ENCODE peak calls at places on chromosomes 1 and 21, in four cellular contexts. Y, N, X and D are unnamed samples.

GRCh38 chr1:180250883-180251509 is 20.9 kb downstream of the LHX4 start:
- DNase-seq in Y (no peak), N (no peak), X (no peak), D (no peak)

GRCh38 chr21:40466893-40467483 is 380.0 kb downstream of the DSCAM start:
- DNase-seq in Y (peak; percentile 2), N (no peak), X (no peak), D (no peak)

GRCh38 chr1:24459551-24460266 is 42.9 kb upstream of the RCAN3 start:
- DNase-seq in Y (no peak), N (no peak), X (no peak), D (no peak)

GRCh38 chr1:225449261-225449660 is 21.4 kb upstream of the LBR start:
- DNase-seq in Y (no peak), N (no peak), X (no peak), D (peak; percentile 90)

GRCh38 chr1:54297596-54298283 is 97.8 kb downstream of the MRPL37 start:
- DNase-seq in Y (no peak), N (no peak), X (no peak), D (no peak)

GRCh38 chr1:3481836-3482589 is 27.5 kb downstream of the ARHGEF16 start:
- DNase-seq in Y (peak; percentile 24), N (no peak), X (no peak), D (peak; percentile 72)

GRCh38 chr1:230067871-230068814 is 1.1 kb downstream of the GALNT2 start:
- DNase-seq in Y (peak; percentile 70), N (no peak), X (peak; percentile 47), D (peak; percentile 43)

GRCh38 chr1:33612877-33613487 is 140.5 kb downstream of the ZSCAN20 start:
- DNase-seq in Y (peak; percentile 81), N (peak; percentile 48), X (peak; percentile 81), D (peak; percentile 65)

GRCh38 chr1:207698822-207699483 is 52.9 kb upstream of the CD46 start:
- DNase-seq in Y (peak; percentile 87), N (peak; percentile 44), X (peak; percentile 61), D (peak; percentile 81)

GRCh38 chr1:30447080-30447479 is 276.3 kb downstream of the MATN1 start:
- DNase-seq in Y (no peak), N (no peak), X (no peak), D (no peak)

GRCh38 chr21:15222711-15223110 is 157.9 kb upstream of the NRIP1 start:
- DNase-seq in Y (no peak), N (no peak), X (no peak), D (no peak)

DNA sequence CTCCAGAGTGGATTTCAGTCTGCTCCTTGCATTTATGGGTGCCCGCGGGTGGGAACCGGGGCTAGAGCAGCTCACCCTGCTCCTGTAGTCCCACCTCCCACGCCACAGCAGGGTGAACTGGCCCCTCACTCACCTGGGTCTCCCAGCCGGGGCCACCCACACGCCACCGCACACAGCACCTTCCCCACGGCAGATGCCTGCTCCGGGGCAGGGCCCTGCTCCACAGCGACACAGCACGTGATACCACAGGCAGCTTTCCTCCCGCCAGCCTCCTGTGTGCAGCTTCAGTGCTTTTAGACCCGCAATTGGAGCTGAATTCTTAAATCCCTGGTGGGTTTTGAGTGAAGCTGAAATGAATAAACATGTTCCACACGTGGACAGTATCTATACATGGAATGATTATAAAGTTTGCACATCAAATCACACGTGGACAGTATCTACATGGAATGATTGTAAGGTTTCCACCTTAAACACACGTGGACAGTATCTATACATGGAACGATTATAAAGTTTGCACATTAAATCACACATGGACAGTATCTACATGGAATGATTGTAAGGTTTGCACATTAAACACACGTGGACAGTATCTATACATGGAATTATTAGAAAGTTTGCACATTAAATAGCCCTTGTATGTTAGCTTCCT is 93.1 kb upstream of the COL6A1 start:
- DNase-seq in Y (no peak), N (no peak), X (no peak), D (no peak)
- TF ChIP-seq HMGXB4 in Y (no peak), N (no peak), X (no peak), D (no peak)

DNA sequence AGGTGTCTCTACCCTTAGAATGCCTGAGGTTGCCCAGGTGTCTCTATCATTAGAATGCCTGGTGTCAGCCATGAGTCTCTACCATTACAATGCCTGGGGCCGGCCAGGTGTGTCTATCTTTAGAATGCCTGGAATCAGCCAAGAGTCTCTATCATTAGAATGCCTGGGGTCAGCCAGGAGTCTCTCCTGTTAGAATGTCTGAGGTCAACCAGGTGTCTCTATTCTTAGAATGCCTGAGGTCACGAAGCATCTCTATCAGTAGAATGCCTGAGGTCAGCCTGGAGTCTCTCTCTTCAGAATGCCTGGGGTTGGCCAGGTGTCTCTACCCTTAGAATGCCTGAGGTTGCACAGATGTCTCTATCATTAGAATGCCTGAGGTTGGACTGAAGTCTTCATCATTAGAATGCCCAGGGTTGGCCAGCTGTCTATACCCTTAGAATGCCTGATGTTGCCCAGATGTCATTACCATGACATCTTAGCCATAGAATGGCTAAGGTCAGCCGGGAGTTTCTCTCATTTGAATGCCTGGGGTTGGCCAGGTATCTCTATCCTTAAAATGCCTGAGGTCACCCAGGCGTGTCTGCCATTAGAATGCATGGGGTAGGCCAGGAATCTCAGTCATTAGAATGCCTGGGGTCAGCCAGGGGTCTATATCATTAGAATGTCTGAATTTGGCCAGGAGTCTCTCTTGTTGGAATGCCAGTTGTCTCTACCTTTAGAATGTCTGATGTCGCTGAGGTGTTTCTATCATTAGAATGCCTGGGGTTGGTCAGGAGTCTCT is 44.0 kb downstream of the RNF187 start:
- DNase-seq in Y (no peak), N (no peak), X (no peak), D (no peak)
- TF ChIP-seq HMGXB4 in Y (no peak), N (no peak), X (no peak), D (no peak)

GRCh38 chr1:185666582-185666981 is 67.6 kb upstream of the HMCN1 start:
- DNase-seq in Y (no peak), N (no peak), X (no peak), D (no peak)

GRCh38 chr1:185674201-185674600 is 60.0 kb upstream of the HMCN1 start:
- DNase-seq in Y (no peak), N (peak; percentile 92), X (no peak), D (peak; percentile 13)

GRCh38 chr1:185672719-185673360 is 61.4 kb upstream of the HMCN1 start:
- DNase-seq in Y (no peak), N (no peak), X (no peak), D (no peak)

GRCh38 chr1:185668013-185668412 is 66.2 kb upstream of the HMCN1 start:
- DNase-seq in Y (no peak), N (no peak), X (no peak), D (no peak)

GRCh38 chr1:185670187-185670627 is 64.0 kb upstream of the HMCN1 start:
- DNase-seq in Y (peak; percentile 24), N (no peak), X (peak; percentile 50), D (peak; percentile 50)
- TF ChIP-seq HMGXB4 in Y (no peak), N (no peak), X (no peak), D (no peak)

DNA sequence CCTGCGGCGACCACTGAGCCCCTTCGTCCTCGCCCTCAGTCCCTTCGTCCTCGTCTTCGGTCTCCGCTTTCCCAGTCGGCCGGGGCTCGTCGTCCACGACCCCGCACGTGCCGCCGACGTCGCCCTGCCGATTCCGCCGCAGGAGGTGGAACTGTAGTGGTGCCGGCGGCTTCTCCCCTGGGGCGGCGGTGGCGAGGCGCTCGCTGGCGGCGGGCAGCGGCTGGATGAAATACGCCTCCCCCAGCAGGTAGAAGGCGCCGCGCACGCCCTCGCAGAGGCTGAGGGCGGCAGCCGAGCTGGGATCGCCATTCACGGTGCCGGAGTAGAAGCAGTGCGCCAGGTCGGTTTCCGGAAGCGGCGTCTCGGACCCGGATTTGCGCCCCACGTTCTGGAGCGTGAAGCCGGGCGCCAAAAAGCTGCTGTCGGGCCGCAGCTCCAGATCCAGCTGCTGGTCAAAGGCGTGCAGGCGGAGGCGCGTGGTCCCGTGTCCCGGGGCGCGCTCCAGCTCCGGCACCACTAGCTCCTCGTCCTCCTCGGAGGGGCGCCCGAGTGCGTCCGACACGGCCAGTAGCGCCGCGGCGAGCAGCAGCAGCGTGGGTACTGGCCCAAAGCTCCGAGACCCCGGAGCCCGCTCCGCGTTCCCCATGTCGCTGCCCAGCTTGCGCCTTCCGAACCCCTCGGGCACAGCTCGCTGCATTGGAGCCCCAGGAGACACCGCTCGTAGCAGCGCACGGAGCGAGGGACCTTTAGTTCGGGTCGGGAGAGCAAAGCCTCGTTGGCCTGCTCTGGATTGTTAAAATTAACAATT is 747 bp downstream of the ADAMTS1 start:
- DNase-seq in Y (no peak), N (no peak), X (peak; percentile 49), D (no peak)
- TF ChIP-seq HMGXB4 in Y (no peak), N (no peak), X (peak; percentile 84), D (no peak)

GRCh38 chr1:68111804-68112436 is 61.5 kb upstream of the DIRAS3 start:
- DNase-seq in Y (peak; percentile 51), N (no peak), X (peak; percentile 17), D (peak; percentile 56)

GRCh38 chr1:68116643-68117235 is 66.3 kb upstream of the DIRAS3 start:
- DNase-seq in Y (peak; percentile 66), N (peak; percentile 30), X (peak; percentile 41), D (peak; percentile 20)

GRCh38 chr1:68115308-68115707 is 64.9 kb upstream of the DIRAS3 start:
- DNase-seq in Y (no peak), N (no peak), X (no peak), D (no peak)

GRCh38 chr1:68113961-68114360 is 63.5 kb upstream of the DIRAS3 start:
- DNase-seq in Y (no peak), N (no peak), X (no peak), D (no peak)

GRCh38 chr1:68112835-68113243 is 62.4 kb upstream of the DIRAS3 start:
- DNase-seq in Y (no peak), N (no peak), X (no peak), D (peak; percentile 55)
- TF ChIP-seq HMGXB4 in Y (no peak), N (no peak), X (no peak), D (no peak)

GRCh38 chr1:246068619-246069509 is 438.2 kb downstream of the SMYD3 start:
- DNase-seq in Y (peak; percentile 78), N (no peak), X (no peak), D (no peak)
- TF ChIP-seq HMGXB4 in Y (no peak), N (no peak), X (no peak), D (no peak)

DNA sequence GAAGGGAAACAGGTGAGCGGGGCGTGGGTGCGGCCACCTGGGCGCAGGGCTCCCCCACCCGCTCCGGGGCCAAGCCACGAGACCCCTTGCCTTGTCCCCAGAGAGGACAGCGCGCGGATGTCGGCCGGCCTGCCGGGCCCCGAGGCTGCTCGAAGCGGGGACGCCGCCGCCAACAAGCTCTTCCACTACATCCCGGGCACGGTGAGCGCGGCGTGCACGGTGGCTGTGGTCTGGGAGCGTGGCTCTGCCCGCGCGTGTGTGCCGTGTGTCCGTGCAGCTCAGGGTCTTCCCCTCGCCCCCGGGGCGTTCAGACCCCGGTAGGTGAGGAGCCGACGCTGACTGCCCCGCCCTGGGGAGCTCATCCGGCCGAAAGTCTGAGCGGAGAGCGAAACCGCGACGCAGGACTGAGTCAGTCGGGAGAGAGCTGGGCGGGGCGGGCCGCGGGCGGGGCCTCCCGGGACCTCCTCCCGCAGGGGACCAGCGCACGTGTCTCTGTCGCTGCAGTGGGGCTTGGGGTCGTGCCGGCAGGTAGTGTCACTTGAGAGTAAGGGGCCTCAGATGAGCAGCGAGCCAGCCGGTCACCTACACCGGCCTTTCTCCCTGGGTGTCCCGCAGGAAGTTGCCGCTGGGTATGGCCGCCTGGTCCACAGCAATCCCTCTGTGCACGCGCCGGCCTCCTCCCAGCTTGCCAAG is 467 bp downstream of the PLEKHN1 start:
- DNase-seq in Y (peak; percentile 92), N (peak; percentile 31), X (peak; percentile 69), D (peak; percentile 56)
- TF ChIP-seq HMGXB4 in Y (no peak), N (no peak), X (peak; percentile 26), D (no peak)